ENCODE peak calls at places on chromosomes 3 and 15, in four cellular contexts. One of them, this sample, is unnamed.

GRCh38 chr15:78148392-78149067 is 632 bp upstream of the IDH3A start:
- DNase-seq in mesothelial cell of epicardium: no peak
- DNase-seq in fibroblast of the aortic adventitia: no peak
- DNase-seq in brain microvascular endothelial cell: no peak
- DNase-seq in this sample: no peak

GRCh38 chr15:52710050-52710709 is 31.0 kb upstream of the ATOSA start:
- DNase-seq in brain microvascular endothelial cell: no peak
- DNase-seq in fibroblast of the aortic adventitia: no peak
- DNase-seq in mesothelial cell of epicardium: no peak
- DNase-seq in this sample: no peak

GRCh38 chr3:146274833-146275232 is 23.9 kb upstream of the PLSCR4 start:
- DNase-seq in mesothelial cell of epicardium: no peak
- DNase-seq in fibroblast of the aortic adventitia: peak; percentile 98
- DNase-seq in brain microvascular endothelial cell: peak; percentile 80
- DNase-seq in this sample: no peak

GRCh38 chr3:24985631-24986030 is 442.4 kb upstream of the RARB start:
- DNase-seq in mesothelial cell of epicardium: no peak
- DNase-seq in brain microvascular endothelial cell: no peak
- DNase-seq in fibroblast of the aortic adventitia: no peak
- DNase-seq in this sample: no peak

GRCh38 chr3:172673210-172673679 is 37.6 kb downstream of the NCEH1 start:
- DNase-seq in mesothelial cell of epicardium: no peak
- DNase-seq in brain microvascular endothelial cell: peak; percentile 78
- DNase-seq in fibroblast of the aortic adventitia: peak; percentile 80
- DNase-seq in this sample: peak; percentile 93

GRCh38 chr15:98745650-98746374 is 97.5 kb downstream of the IGF1R start:
- DNase-seq in mesothelial cell of epicardium: no peak
- DNase-seq in brain microvascular endothelial cell: peak; percentile 34
- DNase-seq in fibroblast of the aortic adventitia: no peak
- DNase-seq in this sample: no peak

GRCh38 chr15:69035205-69035917 is 20.9 kb downstream of the NOX5 start:
- DNase-seq in mesothelial cell of epicardium: no peak
- DNase-seq in brain microvascular endothelial cell: no peak
- DNase-seq in fibroblast of the aortic adventitia: no peak
- DNase-seq in this sample: peak; percentile 51

GRCh38 chr3:45807645-45808540 is 11.6 kb upstream of the SLC6A20 start:
- DNase-seq in mesothelial cell of epicardium: no peak
- DNase-seq in brain microvascular endothelial cell: no peak
- DNase-seq in fibroblast of the aortic adventitia: no peak
- DNase-seq in this sample: no peak

GRCh38 chr3:139759470-139759869 is 81.7 kb upstream of the NMNAT3 start:
- DNase-seq in mesothelial cell of epicardium: no peak
- DNase-seq in brain microvascular endothelial cell: no peak
- DNase-seq in fibroblast of the aortic adventitia: peak; percentile 36
- DNase-seq in this sample: no peak

GRCh38 chr15:60086676-60087446 is 82.8 kb downstream of the FOXB1 start:
- DNase-seq in brain microvascular endothelial cell: no peak
- DNase-seq in fibroblast of the aortic adventitia: peak; percentile 28
- DNase-seq in mesothelial cell of epicardium: no peak
- DNase-seq in this sample: no peak

GRCh38 chr3:45174234-45174633 is 28.1 kb upstream of the CDCP1 start:
- DNase-seq in mesothelial cell of epicardium: no peak
- DNase-seq in brain microvascular endothelial cell: no peak
- DNase-seq in fibroblast of the aortic adventitia: no peak
- DNase-seq in this sample: no peak

GRCh38 chr3:61561374-61562041 is at the start of gene PTPRG:
- DNase-seq in fibroblast of the aortic adventitia: peak; percentile 96
- DNase-seq in brain microvascular endothelial cell: peak; percentile 87
- DNase-seq in mesothelial cell of epicardium: peak; percentile 75
- DNase-seq in this sample: peak; percentile 60

GRCh38 chr15:100734606-100735005 is 132.2 kb downstream of the ASB7 start:
- DNase-seq in fibroblast of the aortic adventitia: no peak
- DNase-seq in mesothelial cell of epicardium: no peak
- DNase-seq in brain microvascular endothelial cell: no peak
- DNase-seq in this sample: no peak

GRCh38 chr3:57228734-57229505 is 1.4 kb downstream of the APPL1 start:
- DNase-seq in fibroblast of the aortic adventitia: peak; percentile 73
- DNase-seq in mesothelial cell of epicardium: no peak
- DNase-seq in brain microvascular endothelial cell: peak; percentile 29
- DNase-seq in this sample: no peak

GRCh38 chr3:189276481-189277190 is 104.9 kb downstream of the TPRG1 start:
- DNase-seq in fibroblast of the aortic adventitia: peak; percentile 83
- DNase-seq in brain microvascular endothelial cell: peak; percentile 43
- DNase-seq in mesothelial cell of epicardium: no peak
- DNase-seq in this sample: no peak

GRCh38 chr3:152524198-152525140 is 255.7 kb downstream of the MBNL1 start:
- DNase-seq in brain microvascular endothelial cell: peak; percentile 69
- DNase-seq in mesothelial cell of epicardium: no peak
- DNase-seq in fibroblast of the aortic adventitia: peak; percentile 82
- DNase-seq in this sample: peak; percentile 57

GRCh38 chr3:124351430-124352142 is 359.7 kb upstream of the ROPN1 start:
- DNase-seq in brain microvascular endothelial cell: peak; percentile 66
- DNase-seq in fibroblast of the aortic adventitia: peak; percentile 64
- DNase-seq in mesothelial cell of epicardium: no peak
- DNase-seq in this sample: peak; percentile 22

GRCh38 chr15:78752492-78753358 is 58.5 kb downstream of the ADAMTS7 start:
- DNase-seq in fibroblast of the aortic adventitia: no peak
- DNase-seq in mesothelial cell of epicardium: no peak
- DNase-seq in brain microvascular endothelial cell: no peak
- DNase-seq in this sample: no peak

GRCh38 chr3:159749406-159749805 is 239.2 kb upstream of the IL12A start:
- DNase-seq in mesothelial cell of epicardium: no peak
- DNase-seq in fibroblast of the aortic adventitia: no peak
- DNase-seq in brain microvascular endothelial cell: no peak
- DNase-seq in this sample: no peak

GRCh38 chr3:129441782-129442181 is 1.8 kb downstream of the IFT122 start:
- DNase-seq in mesothelial cell of epicardium: no peak
- DNase-seq in brain microvascular endothelial cell: no peak
- DNase-seq in fibroblast of the aortic adventitia: peak; percentile 71
- DNase-seq in this sample: no peak

GRCh38 chr3:15391007-15391406 is 36.3 kb downstream of the METTL6 start:
- DNase-seq in fibroblast of the aortic adventitia: no peak
- DNase-seq in mesothelial cell of epicardium: no peak
- DNase-seq in brain microvascular endothelial cell: no peak
- DNase-seq in this sample: no peak

GRCh38 chr3:35944915-35945710 is 305.8 kb downstream of the ARPP21 start:
- DNase-seq in fibroblast of the aortic adventitia: no peak
- DNase-seq in brain microvascular endothelial cell: peak; percentile 44
- DNase-seq in mesothelial cell of epicardium: no peak
- DNase-seq in this sample: no peak

GRCh38 chr3:86481031-86481430 is 509.9 kb downstream of the VGLL3 start:
- DNase-seq in mesothelial cell of epicardium: no peak
- DNase-seq in brain microvascular endothelial cell: no peak
- DNase-seq in fibroblast of the aortic adventitia: no peak
- DNase-seq in this sample: no peak

GRCh38 chr15:52256366-52256765 is 39.2 kb downstream of the MYO5C start:
- DNase-seq in fibroblast of the aortic adventitia: peak; percentile 89
- DNase-seq in brain microvascular endothelial cell: peak; percentile 81
- DNase-seq in mesothelial cell of epicardium: no peak
- DNase-seq in this sample: peak; percentile 73

GRCh38 chr3:116291141-116291540 is 154.1 kb downstream of the LSAMP start:
- DNase-seq in mesothelial cell of epicardium: no peak
- DNase-seq in brain microvascular endothelial cell: no peak
- DNase-seq in fibroblast of the aortic adventitia: no peak
- DNase-seq in this sample: no peak

GRCh38 chr15:67188551-67189218 is 65.8 kb downstream of the AAGAB start:
- DNase-seq in brain microvascular endothelial cell: peak; percentile 19
- DNase-seq in mesothelial cell of epicardium: no peak
- DNase-seq in fibroblast of the aortic adventitia: peak; percentile 98
- DNase-seq in this sample: no peak

GRCh38 chr3:120417272-120417911 is 33.4 kb downstream of the FSTL1 start:
- DNase-seq in fibroblast of the aortic adventitia: peak; percentile 99
- DNase-seq in mesothelial cell of epicardium: peak; percentile 77
- DNase-seq in brain microvascular endothelial cell: peak; percentile 98
- DNase-seq in this sample: peak; percentile 92

GRCh38 chr15:32998182-32998581 is 196.3 kb downstream of the FMN1 start:
- DNase-seq in fibroblast of the aortic adventitia: no peak
- DNase-seq in brain microvascular endothelial cell: no peak
- DNase-seq in mesothelial cell of epicardium: no peak
- DNase-seq in this sample: no peak
- TF ChIP-seq CTCF in fibroblast of the aortic adventitia: no peak
- TF ChIP-seq CTCF in brain microvascular endothelial cell: no peak
- TF ChIP-seq CTCF in mesothelial cell of epicardium: no peak
- TF ChIP-seq CTCF in this sample: no peak

GRCh38 chr3:128434524-128434923 is 32.2 kb downstream of the DNAJB8 start:
- DNase-seq in mesothelial cell of epicardium: no peak
- DNase-seq in fibroblast of the aortic adventitia: no peak
- DNase-seq in brain microvascular endothelial cell: no peak
- DNase-seq in this sample: no peak
- TF ChIP-seq CTCF in mesothelial cell of epicardium: no peak
- TF ChIP-seq CTCF in fibroblast of the aortic adventitia: no peak
- TF ChIP-seq CTCF in brain microvascular endothelial cell: no peak
- TF ChIP-seq CTCF in this sample: no peak

DNA sequence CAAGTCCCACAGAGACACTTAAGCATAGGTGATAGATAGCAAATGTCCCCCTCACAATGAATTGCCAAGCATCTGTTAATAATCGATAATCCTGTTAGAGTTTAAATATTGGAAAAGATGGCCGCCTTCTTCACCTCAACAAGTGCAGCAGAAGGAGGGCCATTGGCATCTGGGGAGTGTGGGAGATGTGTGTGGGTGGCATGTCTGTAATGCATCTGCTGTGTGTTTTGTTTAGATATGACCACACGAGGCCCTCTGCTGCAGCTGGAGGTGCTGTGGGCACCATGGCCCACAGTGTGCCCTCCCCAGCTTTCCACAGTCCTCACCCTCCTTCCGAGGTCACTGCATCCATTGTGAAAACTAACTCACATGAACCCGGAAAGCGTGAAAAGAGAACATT is 12.9 kb downstream of the MKRN2 start:
- DNase-seq in fibroblast of the aortic adventitia: no peak
- DNase-seq in brain microvascular endothelial cell: no peak
- DNase-seq in mesothelial cell of epicardium: no peak
- DNase-seq in this sample: no peak
- TF ChIP-seq CTCF in fibroblast of the aortic adventitia: no peak
- TF ChIP-seq CTCF in brain microvascular endothelial cell: no peak
- TF ChIP-seq CTCF in mesothelial cell of epicardium: no peak
- TF ChIP-seq CTCF in this sample: no peak

DNA sequence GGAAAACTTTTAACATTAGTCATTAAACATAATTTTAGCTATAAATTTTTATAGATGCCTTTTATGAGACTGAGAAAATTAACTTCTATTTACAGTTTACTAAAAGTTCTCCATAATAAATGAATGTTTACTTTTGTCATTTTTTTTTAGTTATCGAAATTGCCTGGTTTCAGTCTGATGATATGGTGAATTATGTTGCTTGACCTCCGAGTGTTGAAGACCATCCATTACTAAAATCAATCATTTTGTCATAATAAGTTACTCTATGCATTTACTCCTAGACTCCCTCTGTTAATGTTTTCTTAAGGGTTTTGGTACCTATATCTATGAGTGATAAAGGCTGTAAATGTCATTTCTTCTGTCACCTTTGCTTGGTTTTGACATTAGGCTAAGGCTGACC is 516.0 kb upstream of the ROBO1 start:
- DNase-seq in brain microvascular endothelial cell: no peak
- DNase-seq in mesothelial cell of epicardium: no peak
- DNase-seq in fibroblast of the aortic adventitia: no peak
- DNase-seq in this sample: no peak
- TF ChIP-seq CTCF in brain microvascular endothelial cell: no peak
- TF ChIP-seq CTCF in mesothelial cell of epicardium: no peak
- TF ChIP-seq CTCF in fibroblast of the aortic adventitia: no peak
- TF ChIP-seq CTCF in this sample: no peak